ENCODE peak calls at places on chromosomes 13 and 19, in nine cellular contexts. J is tibial nerve, N is H1, V is GM12878, F is upper lobe of left lung, S is sigmoid colon, Y is transverse colon, U is SK-N-SH, E is ovary. Z is an unnamed sample.

GRCh38 chr13:77946522-77946921 is 27.9 kb upstream of the EDNRB start:
- DNase-seq in J (no peak), N (no peak), V (no peak), F (no peak), S (no peak), Y (no peak), U (no peak), E (no peak), Z (no peak)

GRCh38 chr13:96632536-96633320 is 361.5 kb downstream of the OXGR1 start:
- DNase-seq in J (no peak), N (no peak), V (no peak), F (peak; percentile 8), S (no peak), Y (no peak), U (no peak), E (no peak), Z (no peak)

GRCh38 chr13:94435604-94436226 is 43.8 kb downstream of the DCT start:
- DNase-seq in J (no peak), N (no peak), V (no peak), F (no peak), S (no peak), Y (no peak), U (peak; percentile 60), E (no peak), Z (no peak)

GRCh38 chr19:14114854-14115253 is 2.7 kb downstream of the PRKACA start:
- DNase-seq in J (no peak), N (no peak), V (no peak), F (peak; percentile 84), S (peak; percentile 76), Y (peak; percentile 71), U (peak; percentile 60), E (no peak), Z (peak; percentile 72)

GRCh38 chr19:8079988-8080387 is 27.4 kb downstream of the CCL25 start:
- DNase-seq in J (no peak), N (no peak), V (no peak), F (no peak), S (no peak), Y (no peak), U (no peak), E (no peak), Z (no peak)

GRCh38 chr13:102580552-102581169 is 16.1 kb upstream of the TPP2 start:
- DNase-seq in J (no peak), N (no peak), V (no peak), F (no peak), S (no peak), Y (no peak), U (peak; percentile 54), E (no peak), Z (no peak)

GRCh38 chr19:2922987-2923386 is 21.8 kb downstream of the ZNF77 start:
- DNase-seq in J (no peak), N (no peak), V (no peak), F (no peak), S (no peak), Y (no peak), U (no peak), E (no peak), Z (no peak)

GRCh38 chr19:54451331-54451871 is 2.4 kb downstream of the LENG8 start:
- DNase-seq in J (no peak), N (no peak), V (no peak), F (no peak), S (no peak), Y (no peak), U (no peak), E (no peak), Z (no peak)

GRCh38 chr19:49766938-49767315 is at the start of gene AP2A1:
- DNase-seq in J (peak; percentile 34), N (no peak), V (no peak), F (no peak), S (no peak), Y (no peak), U (no peak), E (no peak), Z (no peak)

GRCh38 chr19:49764341-49764740 is 1.2 kb upstream of the TSKS start:
- DNase-seq in J (no peak), N (no peak), V (no peak), F (no peak), S (no peak), Y (no peak), U (no peak), E (no peak), Z (no peak)

GRCh38 chr19:49766007-49766937 is 529 bp upstream of the AP2A1 start:
- DNase-seq in J (peak; percentile 99), N (peak; percentile 100), V (peak; percentile 100), F (peak; percentile 99), S (peak; percentile 100), Y (peak; percentile 99), U (peak; percentile 97), E (peak; percentile 100), Z (peak; percentile 100)

GRCh38 chr19:49767967-49768581 is 1.3 kb downstream of the AP2A1 start:
- DNase-seq in J (no peak), N (no peak), V (no peak), F (no peak), S (no peak), Y (no peak), U (no peak), E (peak; percentile 55), Z (no peak)

DNA sequence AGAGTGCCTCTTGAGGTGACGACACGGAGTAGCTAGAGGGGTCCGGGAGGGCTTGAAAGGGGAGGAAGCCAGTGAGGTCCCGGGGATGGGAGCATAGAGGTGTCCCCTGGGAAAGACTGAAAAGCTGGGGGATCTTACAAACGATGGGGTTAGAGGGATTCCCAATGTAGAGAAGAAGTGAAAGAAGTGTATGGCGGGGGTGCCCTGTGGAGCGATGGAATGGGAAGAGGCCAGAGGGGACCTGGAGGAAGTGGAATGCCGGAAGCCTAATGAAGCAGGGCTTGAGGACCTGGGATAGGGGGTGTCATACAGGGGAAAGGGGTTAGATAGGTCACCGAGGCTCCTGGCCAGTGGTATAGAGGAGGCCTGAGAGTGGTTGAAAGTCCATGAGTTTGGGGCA is 579 bp downstream of the AP2A1 start:
- DNase-seq in J (no peak), N (no peak), V (no peak), F (no peak), S (no peak), Y (no peak), U (no peak), E (no peak), Z (no peak)
- TF ChIP-seq EP300 in J (no peak), N (no peak), V (no peak), F (no peak), S (no peak), Y (no peak), U (no peak), E (no peak), Z (no peak)

DNA sequence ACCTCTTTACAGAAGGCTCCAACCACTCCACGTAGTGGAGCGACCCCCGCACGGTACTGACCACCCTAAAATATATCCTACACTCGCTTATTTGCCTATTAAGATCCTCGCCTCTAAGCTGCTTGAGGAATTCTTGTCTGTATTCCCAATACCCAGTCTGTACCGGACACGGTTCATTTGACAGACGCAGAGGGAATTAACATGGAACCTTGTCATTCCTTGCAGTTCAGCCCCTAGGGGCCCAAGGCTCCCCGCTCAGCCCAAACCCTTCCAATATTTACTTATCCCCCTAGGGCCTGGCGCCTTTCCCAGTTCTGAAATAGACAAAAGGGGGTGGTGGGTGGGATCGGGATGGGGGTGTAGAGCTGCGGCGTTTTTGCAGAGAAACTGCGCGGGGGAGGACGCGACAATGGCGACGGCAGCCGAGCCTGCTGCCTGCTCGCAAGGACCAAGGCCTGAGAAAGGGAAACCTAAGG is 638 bp downstream of the AKAP8L start:
- DNase-seq in J (no peak), N (no peak), V (no peak), F (no peak), S (peak; percentile 78), Y (no peak), U (peak; percentile 54), E (no peak), Z (no peak)
- TF ChIP-seq EP300 in J (no peak), N (no peak), V (no peak), F (no peak), S (no peak), Y (no peak), U (no peak), E (no peak), Z (no peak)

GRCh38 chr19:19464339-19465098 is 50.8 kb downstream of the TSSK6 start:
- DNase-seq in J (no peak), N (no peak), V (no peak), F (no peak), S (no peak), Y (no peak), U (no peak), E (peak; percentile 46), Z (no peak)
- TF ChIP-seq EP300 in J (peak; percentile 23), N (peak; percentile 31), V (no peak), F (no peak), S (no peak), Y (no peak), U (no peak), E (no peak), Z (no peak)

DNA sequence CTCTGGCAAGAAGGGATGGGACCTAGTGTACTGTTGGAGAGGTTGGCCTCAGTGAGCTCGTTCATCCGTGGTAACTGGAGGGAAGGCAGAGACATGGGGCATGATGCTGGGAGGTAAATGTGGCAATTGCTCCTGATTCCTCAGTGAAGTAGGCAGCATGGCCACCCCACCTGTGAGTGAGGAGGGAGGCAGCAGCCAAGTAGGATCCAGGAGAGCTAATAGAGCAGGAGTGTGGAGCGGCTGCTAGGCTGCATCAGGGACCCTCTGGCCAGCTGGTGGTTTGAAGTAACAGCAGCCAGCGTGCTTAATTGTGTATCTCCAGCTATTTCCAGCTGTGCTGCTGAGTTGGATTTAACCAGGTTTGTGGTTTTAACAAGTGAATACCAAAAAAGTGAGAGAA is 24.7 kb downstream of the TM9SF2 start:
- DNase-seq in J (no peak), N (no peak), V (no peak), F (no peak), S (no peak), Y (no peak), U (no peak), E (no peak), Z (no peak)
- TF ChIP-seq EP300 in J (no peak), N (no peak), V (no peak), F (no peak), S (no peak), Y (no peak), U (no peak), E (no peak), Z (no peak)

DNA sequence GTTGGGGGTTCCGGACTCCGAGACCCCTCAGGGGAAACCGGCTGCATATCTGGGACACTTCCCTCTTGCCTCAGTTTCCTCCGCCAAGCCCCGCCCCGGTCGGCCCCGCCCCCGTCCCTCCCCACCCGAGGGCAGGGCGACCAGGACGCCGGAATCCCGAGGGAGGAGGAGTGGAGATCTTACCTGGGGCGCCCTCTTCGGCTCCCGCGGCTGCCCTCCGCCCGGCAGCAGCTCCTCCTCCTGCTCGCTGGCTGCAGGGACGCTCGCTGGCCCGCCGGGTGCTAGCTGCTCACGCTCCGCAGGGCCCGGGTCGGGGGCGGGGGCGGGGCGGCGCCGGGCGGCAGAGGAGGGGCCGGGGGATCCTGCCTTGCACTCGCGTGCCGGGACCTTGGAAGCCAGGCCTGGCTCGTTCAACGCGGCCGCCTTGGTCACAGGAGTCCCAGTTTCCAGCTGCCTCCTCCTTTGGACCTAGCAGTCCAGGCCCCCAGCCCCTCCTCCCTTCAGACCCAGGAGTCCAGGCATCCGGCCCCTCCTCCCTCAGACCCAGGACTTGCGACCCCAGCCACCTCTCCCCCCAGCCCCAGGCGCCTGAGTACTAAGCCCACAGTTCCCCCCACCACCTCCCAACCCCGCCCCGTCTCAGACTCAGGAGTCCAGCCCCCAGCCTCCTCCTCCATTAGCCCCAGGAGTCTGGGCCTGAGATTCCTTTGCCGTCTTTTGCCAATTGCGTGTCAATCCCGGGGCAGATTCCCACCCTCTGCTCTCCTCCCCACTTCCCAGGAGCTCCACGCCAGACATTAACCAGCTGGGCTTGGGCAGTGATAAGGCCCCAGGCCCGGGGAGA is at the start of gene NTF4:
- DNase-seq in J (no peak), N (no peak), V (no peak), F (peak; percentile 88), S (no peak), Y (no peak), U (peak; percentile 88), E (peak; percentile 50), Z (no peak)
- TF ChIP-seq EP300 in J (no peak), N (no peak), V (no peak), F (no peak), S (no peak), Y (no peak), U (no peak), E (no peak), Z (no peak)

Z was measured in suprapubic skin.